ENCODE peak calls at places on chromosomes 5 and 9, in four cellular contexts. J, Q, B and N are unnamed samples.

GRCh38 chr9:32644698-32645097 is 9.2 kb upstream of the TAF1L start:
- DNase-seq in J (no peak), Q (peak; percentile 33), B (no peak), N (peak; percentile 68)

GRCh38 chr5:176609724-176610429 is at the start of gene GPRIN1:
- DNase-seq in J (peak; percentile 48), Q (no peak), B (peak; percentile 38), N (no peak)

GRCh38 chr9:125659954-125660353 is 47.1 kb downstream of the MAPKAP1 start:
- DNase-seq in J (no peak), Q (no peak), B (no peak), N (peak; percentile 23)

GRCh38 chr5:135194573-135195266 is 160.7 kb upstream of the PITX1 start:
- DNase-seq in J (no peak), Q (no peak), B (no peak), N (no peak)

GRCh38 chr5:31771500-31771899 is 132.6 kb downstream of the PDZD2 start:
- DNase-seq in J (no peak), Q (no peak), B (no peak), N (no peak)

GRCh38 chr5:147512640-147513334 is 2.9 kb upstream of the DPYSL3 start:
- DNase-seq in J (no peak), Q (no peak), B (no peak), N (no peak)

GRCh38 chr9:1001838-1002237 is 25.4 kb downstream of the DMRT3 start:
- DNase-seq in J (no peak), Q (no peak), B (no peak), N (no peak)

GRCh38 chr9:100595391-100596199 is 17.7 kb downstream of the CAVIN4 start:
- DNase-seq in J (no peak), Q (no peak), B (no peak), N (no peak)

GRCh38 chr9:80622508-80622907 is 1050.7 kb downstream of the TLE4 start:
- DNase-seq in J (no peak), Q (no peak), B (no peak), N (no peak)

GRCh38 chr5:140140435-140140834 is 14.7 kb downstream of the IGIP start:
- DNase-seq in J (no peak), Q (no peak), B (peak; percentile 59), N (no peak)

GRCh38 chr5:147396070-147396469 is 113.8 kb downstream of the DPYSL3 start:
- DNase-seq in J (peak; percentile 43), Q (no peak), B (peak; percentile 66), N (no peak)

GRCh38 chr9:100597236-100597635 is 19.4 kb downstream of the CAVIN4 start:
- DNase-seq in J (no peak), Q (no peak), B (no peak), N (no peak)

GRCh38 chr5:52374286-52374685 is 413.4 kb upstream of the ITGA1 start:
- DNase-seq in J (no peak), Q (no peak), B (no peak), N (no peak)

GRCh38 chr5:151151263-151151660 is 6.3 kb downstream of the ANXA6 start:
- DNase-seq in J (no peak), Q (no peak), B (no peak), N (no peak)

GRCh38 chr9:87567566-87567965 is 69.9 kb downstream of the DAPK1 start:
- DNase-seq in J (no peak), Q (no peak), B (no peak), N (no peak)

GRCh38 chr9:122124048-122124447 is 30.9 kb upstream of the TTLL11 start:
- DNase-seq in J (no peak), Q (no peak), B (no peak), N (no peak)

GRCh38 chr5:170430871-170431437 is 41.8 kb upstream of the KCNMB1 start:
- DNase-seq in J (no peak), Q (no peak), B (no peak), N (no peak)

GRCh38 chr9:137760426-137760825 is 117.2 kb upstream of the CACNA1B start:
- DNase-seq in J (no peak), Q (no peak), B (no peak), N (no peak)

GRCh38 chr9:962023-962422 is 14.4 kb upstream of the DMRT3 start:
- DNase-seq in J (no peak), Q (no peak), B (no peak), N (peak; percentile 70)

GRCh38 chr9:131593936-131594665 is 48.8 kb downstream of the PRRT1B start:
- DNase-seq in J (no peak), Q (no peak), B (no peak), N (no peak)

GRCh38 chr9:7067169-7067568 is 309.4 kb downstream of the KDM4C start:
- DNase-seq in J (no peak), Q (no peak), B (no peak), N (no peak)

GRCh38 chr5:60447488-60447920 is 252.5 kb downstream of the DEPDC1B start:
- DNase-seq in J (no peak), Q (no peak), B (no peak), N (no peak)

GRCh38 chr5:60457256-60457655 is 242.7 kb downstream of the DEPDC1B start:
- DNase-seq in J (no peak), Q (no peak), B (no peak), N (no peak)

GRCh38 chr5:60458669-60459068 is 241.3 kb downstream of the DEPDC1B start:
- DNase-seq in J (no peak), Q (no peak), B (no peak), N (no peak)

GRCh38 chr5:60455589-60455988 is 244.4 kb downstream of the DEPDC1B start:
- DNase-seq in J (no peak), Q (no peak), B (no peak), N (no peak)

GRCh38 chr5:60453186-60453976 is 246.6 kb downstream of the DEPDC1B start:
- DNase-seq in J (no peak), Q (no peak), B (no peak), N (no peak)
- H3K4me3 ChIP-seq in J (no peak overlapping the region), Q (no peak overlapping the region), B (no peak overlapping the region), N (no peak overlapping the region)

GRCh38 chr5:117455236-117456233 is 880.9 kb upstream of the SEMA6A start:
- DNase-seq in J (no peak), Q (no peak), B (no peak), N (no peak)

DNA sequence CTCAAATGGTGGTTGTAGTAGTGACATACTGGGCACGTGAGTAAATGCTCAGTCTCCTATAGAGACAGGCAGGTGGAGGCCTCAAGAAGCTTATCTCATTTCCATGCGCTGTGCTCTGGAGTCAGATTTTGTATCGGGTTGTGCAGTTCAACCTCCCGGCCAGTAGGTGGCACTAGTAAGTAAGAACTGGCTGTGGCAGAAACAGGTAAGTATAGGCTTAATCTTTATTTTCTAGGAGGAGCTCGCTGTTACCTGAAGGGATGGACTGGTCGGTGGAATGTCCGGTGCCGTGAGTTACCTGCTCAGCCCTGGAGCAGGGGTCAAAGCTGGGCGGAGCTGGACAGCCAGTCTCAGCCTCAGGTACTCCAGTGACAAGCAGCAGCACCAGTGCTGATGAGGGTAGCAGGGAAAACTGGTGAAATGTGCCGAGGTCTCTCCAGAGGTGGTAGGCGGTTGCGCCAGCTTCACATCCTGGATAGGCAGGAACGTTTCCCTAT is 880.1 kb upstream of the SEMA6A start:
- DNase-seq in J (peak; percentile 18), Q (peak; percentile 17), B (peak; percentile 49), N (no peak)
- H3K4me3 ChIP-seq in J (peak overlapping the region; percentile 42), Q (peak overlapping the region; percentile 67), B (peak overlapping the region; percentile 39), N (peak overlapping the region; percentile 4)

DNA sequence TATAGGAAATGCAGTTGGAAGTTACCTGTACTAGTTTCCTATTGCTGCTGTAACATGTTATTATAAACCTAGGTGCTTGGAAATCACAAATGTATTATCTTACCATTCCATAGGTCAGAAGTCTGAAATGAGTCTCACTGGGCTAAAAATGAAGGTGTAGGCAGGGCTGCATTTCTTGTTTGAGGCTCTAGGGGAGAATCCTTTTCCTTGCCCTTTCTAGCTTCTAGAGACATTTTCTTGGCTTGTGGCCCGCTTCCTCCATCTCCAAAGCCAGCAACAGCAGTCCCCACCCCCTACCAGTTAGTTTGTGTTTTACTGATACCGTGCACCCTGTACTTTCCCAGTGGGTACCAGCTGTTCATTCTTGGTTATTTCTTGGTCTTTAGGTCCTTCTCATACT is 153.3 kb downstream of the SLF1 start:
- DNase-seq in J (no peak), Q (no peak), B (no peak), N (no peak)
- H3K4me3 ChIP-seq in J (no peak overlapping the region), Q (no peak overlapping the region), B (no peak overlapping the region), N (no peak overlapping the region)

GRCh38 chr9:35661756-35662350 is 3.1 kb downstream of the ARHGEF39 start:
- DNase-seq in J (no peak), Q (no peak), B (no peak), N (no peak)
- H3K4me3 ChIP-seq in J (no peak overlapping the region), Q (no peak overlapping the region), B (no peak overlapping the region), N (no peak overlapping the region)

GRCh38 chr5:174720612-174721521 is 3.5 kb upstream of the MSX2 start:
- DNase-seq in J (no peak), Q (no peak), B (no peak), N (no peak)

GRCh38 chr5:174720066-174720611 is 4.2 kb upstream of the MSX2 start:
- DNase-seq in J (no peak), Q (no peak), B (no peak), N (no peak)

GRCh38 chr5:174723315-174723978 is 935 bp upstream of the MSX2 start:
- DNase-seq in J (no peak), Q (no peak), B (no peak), N (no peak)

GRCh38 chr5:174722500-174722899 is 1.9 kb upstream of the MSX2 start:
- DNase-seq in J (no peak), Q (no peak), B (no peak), N (no peak)

DNA sequence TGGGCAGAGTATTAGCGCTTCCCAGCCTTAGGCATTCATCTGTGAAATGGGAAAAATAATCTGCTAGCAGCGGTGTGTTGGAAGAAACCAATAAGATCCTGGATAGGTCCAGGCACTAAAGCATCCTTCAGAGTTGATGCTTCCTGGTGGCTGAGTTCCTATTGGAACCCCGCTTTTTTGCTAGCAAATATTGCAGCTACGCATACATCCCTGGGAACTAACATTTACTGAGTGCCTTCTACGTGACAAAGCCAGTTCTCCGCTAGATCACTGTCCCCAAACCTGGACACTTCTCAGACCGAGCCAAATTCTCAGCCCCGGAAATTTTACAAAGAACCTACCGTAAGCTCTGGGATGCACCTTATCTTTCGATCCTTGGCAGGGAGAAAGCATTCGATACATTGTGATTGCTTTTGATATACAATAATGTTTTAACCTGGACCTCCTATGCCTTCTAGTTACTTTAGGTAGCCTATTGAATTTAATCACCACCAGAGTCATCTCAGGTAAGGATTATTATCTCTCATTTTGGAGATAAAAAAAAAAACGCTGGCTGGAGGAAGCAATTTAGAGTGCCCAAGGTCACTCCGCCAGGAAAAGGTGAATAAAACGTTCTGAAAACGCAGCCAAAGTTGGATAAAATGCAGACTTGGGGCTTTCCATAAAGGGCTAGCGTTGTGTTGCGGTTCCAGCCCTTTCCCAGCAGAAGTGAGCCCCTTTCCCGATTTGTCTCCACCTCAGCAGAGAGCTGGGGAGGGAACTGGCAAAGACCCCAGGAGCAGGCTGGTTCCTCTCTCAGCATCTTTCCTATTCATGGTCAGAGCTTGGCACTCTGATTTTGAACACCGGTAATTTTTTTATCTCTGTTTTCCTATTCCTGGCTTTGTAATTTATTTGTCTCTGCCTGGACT is 2.6 kb upstream of the MSX2 start:
- DNase-seq in J (no peak), Q (no peak), B (no peak), N (no peak)
- H3K4me3 ChIP-seq in J (peak overlapping the region; percentile 51), Q (no peak overlapping the region), B (no peak overlapping the region), N (no peak overlapping the region)